ENCODE peak calls at places on chromosome 2, in eight cellular contexts. X is transverse colon, U is A549, F is cardiac muscle cell, V is neural progenitor cell, E is kidney, I is prostate gland, O is HepG2. K is an unnamed sample.

GRCh38 chr2:109435866-109436634 is 177.7 kb downstream of the SEPTIN10 start:
- DNase-seq in V (no peak), O (no peak), X (no peak), F (no peak), E (no peak), I (no peak), U (no peak), K (no peak)

GRCh38 chr2:84924173-84925106 is 19.0 kb downstream of the TMSB10 start:
- DNase-seq in V (peak; percentile 44), I (no peak), U (peak; percentile 97), E (peak; percentile 60), O (peak; percentile 95), F (no peak), X (peak; percentile 62), K (no peak)

GRCh38 chr2:128601298-128602037 is 282.8 kb upstream of the HS6ST1 start:
- DNase-seq in O (no peak), V (no peak), F (no peak), I (no peak), E (no peak), U (no peak), X (no peak), K (no peak)

GRCh38 chr2:223043164-223043941 is 8.6 kb upstream of the KCNE4 start:
- DNase-seq in U (no peak), X (no peak), I (no peak), O (no peak), E (no peak), F (no peak), V (no peak), K (no peak)

GRCh38 chr2:79850912-79851311 is 338.1 kb downstream of the CTNNA2 start:
- DNase-seq in E (no peak), V (no peak), F (peak; percentile 20), I (no peak), U (no peak), X (no peak), O (no peak), K (no peak)

GRCh38 chr2:120473522-120474271 is 127.8 kb downstream of the INHBB start:
- DNase-seq in E (no peak), F (no peak), O (peak; percentile 61), U (no peak), V (no peak), I (peak; percentile 68), X (peak; percentile 38), K (no peak)

GRCh38 chr2:20365249-20365817 is 14.7 kb upstream of the PUM2 start:
- DNase-seq in E (no peak), F (no peak), X (no peak), I (no peak), O (no peak), V (no peak), U (peak; percentile 45), K (no peak)

GRCh38 chr2:68466361-68466777 is 725 bp downstream of the FBXO48 start:
- DNase-seq in E (no peak), F (peak; percentile 16), V (peak; percentile 44), U (peak; percentile 26), X (peak; percentile 41), O (peak; percentile 15), I (peak; percentile 10), K (no peak)

GRCh38 chr2:12036640-12036983 is 290.2 kb downstream of the LPIN1 start:
- DNase-seq in V (no peak), X (no peak), F (no peak), I (no peak), U (no peak), E (no peak), O (no peak), K (no peak)

GRCh38 chr2:12037301-12037700 is 290.9 kb downstream of the LPIN1 start:
- DNase-seq in X (no peak), V (no peak), I (no peak), E (no peak), O (no peak), U (no peak), F (no peak), K (no peak)

GRCh38 chr2:12034303-12034861 is 287.9 kb downstream of the LPIN1 start:
- DNase-seq in F (no peak), V (no peak), X (no peak), I (no peak), E (no peak), O (no peak), U (no peak), K (no peak)

GRCh38 chr2:12035029-12035720 is 288.7 kb downstream of the LPIN1 start:
- DNase-seq in U (no peak), V (no peak), O (no peak), E (no peak), F (no peak), I (no peak), X (no peak), K (no peak)

DNA sequence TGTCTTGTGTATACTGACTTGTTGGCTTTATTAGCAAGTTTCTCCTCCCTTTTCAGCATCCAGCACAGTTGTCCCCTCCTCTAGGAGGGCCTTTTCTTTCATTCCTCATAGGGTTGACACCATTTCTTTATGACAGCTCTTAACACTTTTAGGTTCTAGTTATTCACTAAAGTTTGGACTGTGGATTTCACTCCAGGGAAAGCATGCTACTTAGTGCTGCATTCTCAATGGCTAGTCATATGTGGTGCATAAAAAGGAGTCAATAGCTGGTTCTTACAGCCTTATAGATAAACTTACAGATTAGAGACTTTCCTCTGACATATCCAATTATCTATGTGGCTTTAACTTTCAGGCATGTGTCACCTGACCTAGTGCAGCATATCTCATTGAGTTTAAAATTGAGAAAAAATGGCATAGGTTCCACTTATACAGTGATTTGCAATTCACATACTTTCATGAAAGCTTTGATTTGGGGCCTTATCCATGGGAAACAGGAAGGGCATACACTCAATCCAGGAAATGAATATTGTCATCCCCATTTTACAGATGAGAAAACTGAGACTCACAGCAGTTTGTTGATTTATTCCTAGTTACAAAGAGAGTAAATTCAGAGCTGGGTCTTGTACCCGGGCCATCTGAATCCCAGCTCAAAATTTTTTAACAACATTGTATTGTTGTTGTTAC is 289.7 kb downstream of the LPIN1 start:
- DNase-seq in X (no peak), I (no peak), F (no peak), U (no peak), O (no peak), V (no peak), E (no peak), K (no peak)
- H3K4me1 ChIP-seq in X (no peaks in the 10 kb centered on the region), I (no peaks in the 10 kb centered on the region), F (no peaks in the 10 kb centered on the region), U (no peaks in the 10 kb centered on the region), O (no peaks in the 10 kb centered on the region), V (no peaks in the 10 kb centered on the region), E (no peaks in the 10 kb centered on the region), K (no peaks in the 10 kb centered on the region)

GRCh38 chr2:159073256-159073655 is 104.8 kb downstream of the TANC1 start:
- DNase-seq in V (no peak), O (no peak), X (no peak), U (no peak), F (no peak), I (no peak), E (no peak), K (no peak)

GRCh38 chr2:159072795-159073194 is 104.4 kb downstream of the TANC1 start:
- DNase-seq in X (no peak), I (no peak), U (no peak), F (no peak), V (no peak), E (no peak), O (no peak), K (no peak)

GRCh38 chr2:159070235-159070634 is 101.8 kb downstream of the TANC1 start:
- DNase-seq in E (no peak), U (no peak), I (no peak), O (peak; percentile 75), V (no peak), X (no peak), F (no peak), K (no peak)

GRCh38 chr2:159069229-159069628 is 100.8 kb downstream of the TANC1 start:
- DNase-seq in U (no peak), O (no peak), X (no peak), F (no peak), E (no peak), I (no peak), V (no peak), K (no peak)

GRCh38 chr2:159071190-159071915 is 102.9 kb downstream of the TANC1 start:
- DNase-seq in U (no peak), V (no peak), E (no peak), O (no peak), I (no peak), F (no peak), X (no peak), K (no peak)
- TF ChIP-seq CTCF in U (no peak), V (no peak), E (no peak), O (no peak), I (no peak), F (peak; percentile 13), X (no peak), K (no peak)

DNA sequence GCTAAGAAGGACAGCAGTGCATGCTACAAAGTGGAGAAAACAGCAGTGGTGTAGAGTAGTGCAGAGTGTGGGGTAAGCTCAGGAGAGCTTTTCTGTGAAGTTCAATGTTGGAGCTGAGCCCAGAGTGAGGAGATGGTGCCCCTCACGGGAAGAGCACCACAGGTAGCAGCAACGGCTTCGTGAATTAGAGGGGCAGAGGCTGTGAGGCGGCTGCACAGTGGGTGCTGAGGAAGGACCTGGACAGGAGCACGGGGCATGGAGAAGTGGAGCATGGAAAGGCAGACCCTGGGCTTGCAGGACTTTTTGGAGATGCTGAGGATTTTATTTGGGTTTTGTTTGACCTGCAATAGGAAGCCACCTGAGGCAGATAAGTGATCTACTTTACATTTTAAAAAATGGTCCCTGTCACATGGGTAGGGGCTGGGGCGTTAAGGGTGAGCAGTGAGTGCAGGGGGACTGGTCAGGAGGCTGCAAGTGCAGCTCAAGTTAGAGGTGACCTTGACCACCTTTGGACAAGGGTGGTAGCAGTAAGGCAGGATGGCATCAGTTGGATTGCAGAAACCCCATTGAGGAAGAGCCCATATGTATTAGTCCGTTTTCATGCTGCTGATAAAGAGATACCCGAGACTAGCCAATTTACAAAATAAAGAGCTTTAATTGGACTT is 85.0 kb downstream of the MYCN start:
- DNase-seq in I (no peak), X (no peak), O (no peak), F (no peak), V (no peak), U (no peak), E (no peak), K (no peak)
- H3K27ac ChIP-seq in I (no peak overlapping the region), X (no peak overlapping the region), O (no peak overlapping the region), F (no peak overlapping the region), V (no peak overlapping the region), U (no peak overlapping the region), E (no peak overlapping the region), K (no peak overlapping the region)

GRCh38 chr2:122704109-122704563 is 948.7 kb downstream of the TSN start:
- DNase-seq in X (no peak), U (no peak), V (no peak), I (no peak), E (no peak), F (no peak), O (no peak), K (no peak)

GRCh38 chr2:122707224-122707824 is 951.9 kb downstream of the TSN start:
- DNase-seq in F (no peak), I (no peak), O (no peak), U (no peak), V (no peak), X (no peak), E (no peak), K (no peak)

GRCh38 chr2:122706757-122707223 is 951.3 kb downstream of the TSN start:
- DNase-seq in X (no peak), U (no peak), O (no peak), F (no peak), V (no peak), I (no peak), E (no peak), K (no peak)

GRCh38 chr2:122705751-122706150 is 950.3 kb downstream of the TSN start:
- DNase-seq in V (no peak), O (no peak), U (no peak), I (no peak), F (no peak), X (no peak), E (no peak), K (no peak)

DNA sequence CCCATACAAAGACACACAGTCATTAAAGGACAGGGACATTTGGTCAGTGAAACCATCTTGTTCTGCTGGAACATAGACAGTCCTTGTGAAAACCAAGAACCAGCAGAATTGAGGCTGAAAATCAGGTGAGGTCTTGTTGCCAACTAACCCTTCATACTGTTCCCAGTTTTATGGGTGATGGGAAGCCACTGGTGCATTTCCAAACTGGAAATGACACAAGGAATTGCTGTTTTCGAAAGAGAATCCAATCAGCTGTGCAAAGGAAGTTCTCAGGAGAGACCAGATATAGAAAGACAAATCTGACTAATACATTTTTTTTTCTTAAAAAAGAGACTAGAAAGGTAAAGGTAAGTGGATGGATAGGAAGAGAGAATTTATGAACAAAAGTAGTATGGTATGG is 948.2 kb downstream of the TSN start:
- DNase-seq in O (no peak), I (no peak), F (no peak), U (no peak), V (no peak), X (no peak), E (no peak), K (no peak)
- H3K4me1 ChIP-seq in O (no peaks in the 10 kb centered on the region), I (no peaks in the 10 kb centered on the region), F (no peaks in the 10 kb centered on the region), U (no peaks in the 10 kb centered on the region), V (no peaks in the 10 kb centered on the region), X (no peaks in the 10 kb centered on the region), E (no peaks in the 10 kb centered on the region), K (no peaks in the 10 kb centered on the region)

K was measured in lung.